ENCODE peak calls at places on chromosomes 12 and 14, in four cellular contexts. V is stimulated activated CD4-positive, alpha-beta T cell treated with anti-CD3 and anti-CD28 coated beads, Interleukin-1b, Interleukin-23, amount 100 ng/mL, for 48 hours; O is stromal cell of bone marrow; R is NCI-H1105. H is an unnamed sample.

GRCh38 chr12:70719672-70720420 is 82.6 kb upstream of the PTPRB start:
- DNase-seq in O (peak; percentile 4), V (no peak), R (peak; percentile 32), H (peak; percentile 27)

GRCh38 chr14:30234966-30235365 is 307.3 kb upstream of the PRKD1 start:
- DNase-seq in R (no peak), O (no peak), V (no peak), H (no peak)

GRCh38 chr12:73361867-73362230 is 1089.7 kb downstream of the TRHDE start:
- DNase-seq in V (no peak), R (no peak), O (no peak), H (no peak)

GRCh38 chr12:59891180-59891579 is 295.4 kb downstream of the SLC16A7 start:
- DNase-seq in R (no peak), V (no peak), O (no peak), H (no peak)

GRCh38 chr14:97280526-97280925 is 483.3 kb downstream of the VRK1 start:
- DNase-seq in R (no peak), V (no peak), O (no peak), H (no peak)

GRCh38 chr14:94213021-94213420 is 38.9 kb downstream of the PPP4R4 start:
- DNase-seq in O (peak; percentile 33), V (no peak), R (no peak), H (no peak)

GRCh38 chr12:93102744-93103143 is 173.6 kb upstream of the EEA1 start:
- DNase-seq in V (no peak), O (no peak), R (no peak), H (no peak)

GRCh38 chr12:45217846-45218245 is 2.0 kb downstream of the ANO6 start:
- DNase-seq in O (no peak), V (no peak), R (no peak), H (no peak)

GRCh38 chr12:1469063-1469462 is 125.3 kb downstream of the FBXL14 start:
- DNase-seq in R (no peak), V (no peak), O (no peak), H (no peak)